ENCODE peak calls at places on chromosomes 2 and 18, in nine cellular contexts. G is right lobe of liver, S is upper lobe of left lung, Q is IMR-90, K is retinal pigment epithelial cell, Y is adrenal gland, M is kidney epithelial cell, F is endodermal cell, V is PC-3. A is an unnamed sample.

GRCh38 chr18:9787126-9787525 is 79.0 kb downstream of the RAB31 start:
- DNase-seq in S (no peak), V (peak; percentile 11), M (no peak), K (no peak), G (no peak), F (no peak), Q (peak; percentile 20), Y (no peak), A (no peak)

GRCh38 chr2:67079729-67080128 is 317.4 kb upstream of the ETAA1 start:
- DNase-seq in F (no peak), Y (no peak), G (no peak), V (no peak), K (no peak), S (no peak), Q (no peak), M (no peak), A (no peak)

GRCh38 chr18:5584751-5585417 is 41.1 kb upstream of the EPB41L3 start:
- DNase-seq in Y (no peak), G (no peak), V (peak; percentile 13), Q (peak; percentile 64), M (peak; percentile 26), S (no peak), F (no peak), K (peak; percentile 72), A (no peak)

GRCh38 chr2:241986836-241987641 is 117.5 kb downstream of the RTP5 start:
- DNase-seq in M (no peak), Y (no peak), Q (peak; percentile 4), G (no peak), V (no peak), K (no peak), F (peak; percentile 48), S (no peak), A (no peak)

GRCh38 chr2:137185378-137186078 is 420.2 kb downstream of the THSD7B start:
- DNase-seq in G (no peak), V (no peak), S (no peak), F (no peak), K (no peak), Q (no peak), M (no peak), Y (no peak), A (no peak)

GRCh38 chr2:38074775-38075435 is 1.0 kb downstream of the CYP1B1 start:
- DNase-seq in Y (peak; percentile 31), V (peak; percentile 39), S (peak; percentile 32), K (no peak), Q (no peak), F (peak; percentile 88), M (no peak), G (peak; percentile 54), A (no peak)

GRCh38 chr18:48303883-48304282 is 105.3 kb downstream of the ZBTB7C start:
- DNase-seq in S (no peak), Q (no peak), K (no peak), V (no peak), G (peak; percentile 21), F (no peak), Y (no peak), M (no peak), A (no peak)

GRCh38 chr2:120905298-120905697 is 169.6 kb downstream of the GLI2 start:
- DNase-seq in F (no peak), M (no peak), Q (no peak), V (no peak), G (no peak), S (no peak), Y (no peak), K (no peak), A (no peak)

GRCh38 chr18:41324020-41324791 is 630.8 kb upstream of the PIK3C3 start:
- DNase-seq in Q (peak; percentile 17), Y (no peak), G (no peak), M (no peak), V (peak; percentile 50), S (no peak), F (no peak), K (no peak), A (no peak)

GRCh38 chr2:674319-674985 is 2.8 kb downstream of the TMEM18 start:
- DNase-seq in F (peak; percentile 46), S (no peak), Q (no peak), M (no peak), K (no peak), V (no peak), Y (no peak), G (no peak), A (no peak)

GRCh38 chr2:45732946-45733345 is 81.5 kb downstream of the PRKCE start:
- DNase-seq in V (no peak), F (no peak), G (no peak), Q (no peak), K (no peak), S (no peak), Y (no peak), M (no peak), A (no peak)

GRCh38 chr2:65999790-66000189 is 435.1 kb upstream of the MEIS1 start:
- DNase-seq in S (no peak), G (no peak), V (peak; percentile 21), Q (no peak), K (no peak), Y (no peak), M (no peak), F (no peak), A (no peak)

GRCh38 chr2:112794131-112794733 is 9.9 kb upstream of the IL1A start:
- DNase-seq in G (peak; percentile 67), K (no peak), Y (peak; percentile 48), V (no peak), S (peak; percentile 85), M (no peak), F (no peak), Q (peak; percentile 96), A (no peak)

GRCh38 chr2:191959209-191959608 is 112.3 kb upstream of the CAVIN2 start:
- DNase-seq in M (no peak), V (no peak), F (no peak), Y (no peak), G (no peak), Q (no peak), K (no peak), S (peak; percentile 59), A (no peak)

GRCh38 chr2:40412456-40412855 is 39.4 kb downstream of the SLC8A1 start:
- DNase-seq in Q (peak; percentile 53), K (no peak), Y (no peak), F (no peak), V (peak; percentile 90), G (no peak), M (no peak), S (no peak), A (no peak)

GRCh38 chr2:15275341-15275740 is 285.8 kb downstream of the NBAS start:
- DNase-seq in G (no peak), V (no peak), K (no peak), S (no peak), Y (no peak), M (no peak), Q (no peak), F (no peak), A (no peak)

GRCh38 chr2:199833525-199833924 is 17.5 kb downstream of the FTCDNL1 start:
- DNase-seq in K (peak; percentile 74), S (no peak), M (no peak), G (no peak), Q (no peak), Y (no peak), V (no peak), F (no peak), A (no peak)

GRCh38 chr2:200662727-200663126 is 76.9 kb downstream of the AOX1 start:
- DNase-seq in M (peak; percentile 43), F (no peak), S (no peak), Y (peak; percentile 75), K (peak; percentile 72), G (no peak), Q (peak; percentile 78), V (peak; percentile 95), A (no peak)

DNA sequence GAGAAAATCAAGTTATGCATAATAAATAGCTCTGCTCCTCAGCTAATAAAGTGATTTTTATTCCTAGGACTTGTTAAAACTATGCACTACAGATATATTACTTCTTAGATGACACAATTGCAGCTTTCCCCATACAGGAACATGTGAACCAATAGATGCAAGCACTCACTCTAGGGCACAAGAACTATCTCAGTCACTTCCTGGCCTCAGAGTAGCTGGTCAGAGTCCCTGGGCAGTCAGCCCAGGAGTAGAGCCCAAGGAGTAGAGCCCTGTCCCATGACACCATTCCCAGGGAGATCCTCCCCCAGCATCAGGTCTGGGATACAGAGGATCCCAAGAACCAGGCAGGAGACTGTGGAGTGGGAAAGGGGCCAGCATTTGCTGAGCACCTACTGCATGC is 2.7 kb downstream of the TNS1 start:
- DNase-seq in K (no peak), S (no peak), M (no peak), G (no peak), V (no peak), F (no peak), Q (peak; percentile 91), Y (peak; percentile 85), A (no peak)
- H3K4me3 ChIP-seq in K (no peak overlapping the region), S (no peak overlapping the region), M (no peak overlapping the region), G (no peak overlapping the region), V (no peak overlapping the region), F (no peak overlapping the region), Q (no peak overlapping the region), Y (no peak overlapping the region), A (no peak overlapping the region)

GRCh38 chr2:232568161-232568560 is 17.7 kb downstream of the EIF4E2 start:
- DNase-seq in Y (peak; percentile 54), F (no peak), S (peak; percentile 58), M (no peak), V (peak; percentile 83), Q (peak; percentile 84), G (no peak), K (no peak), A (no peak)
- TF ChIP-seq CTCF in Y (no peak), F (no peak), S (no peak), M (no peak), V (no peak), Q (no peak), G (no peak), K (no peak), A (no peak)

GRCh38 chr2:228699888-228700287 is 518.4 kb upstream of the SPHKAP start:
- DNase-seq in Y (no peak), V (peak; percentile 9), K (no peak), M (no peak), G (no peak), S (no peak), Q (no peak), F (no peak), A (no peak)

GRCh38 chr2:228697456-228697855 is 516.0 kb upstream of the SPHKAP start:
- DNase-seq in G (no peak), K (no peak), Y (no peak), M (no peak), F (no peak), Q (no peak), S (no peak), V (no peak), A (no peak)

GRCh38 chr2:228699400-228699799 is 517.9 kb upstream of the SPHKAP start:
- DNase-seq in Y (no peak), S (no peak), G (no peak), Q (peak; percentile 6), V (peak; percentile 5), F (no peak), K (no peak), M (no peak), A (no peak)

GRCh38 chr2:228700638-228701037 is 519.2 kb upstream of the SPHKAP start:
- DNase-seq in F (no peak), G (no peak), S (no peak), M (no peak), Y (no peak), V (peak; percentile 68), Q (peak; percentile 51), K (no peak), A (no peak)

GRCh38 chr2:228698963-228699362 is 517.5 kb upstream of the SPHKAP start:
- DNase-seq in S (no peak), V (peak; percentile 17), Y (no peak), F (no peak), K (no peak), M (no peak), Q (no peak), G (no peak), A (no peak)
- H3K4me3 ChIP-seq in S (no peak overlapping the region), V (no peak overlapping the region), Y (no peak overlapping the region), F (no peak overlapping the region), K (no peak overlapping the region), M (no peak overlapping the region), Q (no peak overlapping the region), G (no peak overlapping the region), A (no peak overlapping the region)

GRCh38 chr2:216695401-216695821 is at the start of gene IGFBP5:
- DNase-seq in F (peak; percentile 88), G (peak; percentile 68), V (peak; percentile 81), S (peak; percentile 47), M (no peak), K (peak; percentile 81), Q (peak; percentile 94), Y (peak; percentile 88), A (peak; percentile 38)
- TF ChIP-seq CTCF in F (peak; percentile 49), G (no peak), V (peak; percentile 32), S (no peak), M (peak; percentile 36), K (peak; percentile 42), Q (peak; percentile 33), Y (no peak), A (peak; percentile 39)

A was measured in WERI-Rb-1.